ENCODE peak calls at places on chromosomes 3 and 15, in ten cellular contexts. I, V, W, F, T, A, M, U, P and X are unnamed samples.

GRCh38 chr3:101942356-101942755 is 93.0 kb downstream of the NFKBIZ start:
- DNase-seq in A (no peak), I (no peak), T (no peak), V (no peak), W (no peak), F (no peak), P (no peak), M (no peak), U (no peak), X (no peak)

GRCh38 chr3:140187028-140187427 is 252.0 kb downstream of the CLSTN2 start:
- DNase-seq in W (no peak), F (no peak), U (no peak), A (no peak), P (no peak), M (no peak), T (no peak), I (no peak), V (no peak), X (no peak)

GRCh38 chr3:54180926-54181325 is 58.6 kb downstream of the CACNA2D3 start:
- DNase-seq in A (no peak), V (no peak), U (no peak), P (no peak), M (no peak), T (no peak), F (no peak), I (no peak), W (no peak), X (no peak)

GRCh38 chr3:185250247-185250646 is 3.6 kb downstream of the EHHADH start:
- DNase-seq in I (no peak), F (no peak), M (no peak), U (no peak), A (no peak), P (no peak), T (no peak), W (no peak), V (no peak), X (no peak)

GRCh38 chr3:72625616-72626337 is 222.5 kb downstream of the SHQ1 start:
- DNase-seq in W (no peak), V (no peak), F (peak), T (no peak), U (no peak), P (peak), I (no peak), M (no peak), A (no peak), X (no peak)

GRCh38 chr3:130787422-130788068 is 40.9 kb upstream of the PIK3R4 start:
- DNase-seq in M (no peak), T (no peak), F (no peak), W (no peak), A (no peak), U (no peak), P (no peak), V (no peak), I (no peak), X (no peak)

GRCh38 chr3:187955076-187955952 is 198.6 kb upstream of the LPP start:
- DNase-seq in F (peak), W (no peak), U (peak), T (no peak), A (peak), I (no peak), M (no peak), V (no peak), P (peak), X (peak)

GRCh38 chr3:182954553-182954952 is 25.8 kb downstream of the DCUN1D1 start:
- DNase-seq in W (no peak), M (no peak), A (no peak), T (no peak), U (no peak), I (no peak), V (no peak), P (no peak), F (no peak), X (no peak)

GRCh38 chr3:14138109-14138877 is 13.4 kb downstream of the TMEM43 start:
- DNase-seq in W (no peak), A (no peak), F (peak), V (no peak), P (no peak), M (no peak), U (no peak), T (no peak), I (no peak), X (no peak)

GRCh38 chr3:161500057-161500836 is 3.6 kb downstream of the OTOL1 start:
- DNase-seq in F (no peak), T (no peak), W (no peak), I (no peak), U (no peak), A (no peak), P (peak), V (no peak), M (no peak), X (no peak)

GRCh38 chr3:196624907-196625306 is 14.6 kb upstream of the NRROS start:
- DNase-seq in W (no peak), T (no peak), A (peak), V (peak), F (peak), I (no peak), M (no peak), U (no peak), P (no peak), X (peak)

GRCh38 chr3:197366301-197367044 is 68.1 kb upstream of the DLG1 start:
- DNase-seq in V (no peak), A (peak), I (no peak), P (no peak), M (no peak), W (no peak), T (no peak), F (no peak), U (peak), X (no peak)

GRCh38 chr3:43870844-43871626 is 180.3 kb downstream of the ABHD5 start:
- DNase-seq in M (no peak), P (no peak), W (no peak), T (no peak), I (no peak), U (peak), A (no peak), V (no peak), F (no peak), X (no peak)

GRCh38 chr3:182686033-182686886 is 107.0 kb upstream of the ATP11B start:
- DNase-seq in A (no peak), W (no peak), P (no peak), V (no peak), U (no peak), I (no peak), M (no peak), F (no peak), T (no peak), X (no peak)

GRCh38 chr15:40340038-40340739 is 550 bp downstream of the CCDC9B start:
- DNase-seq in P (no peak), U (peak), A (peak), W (peak), T (peak), M (no peak), V (peak), I (no peak), F (peak), X (peak)

GRCh38 chr15:98874773-98875172 is 132.8 kb downstream of the PGPEP1L start:
- DNase-seq in F (no peak), M (no peak), W (no peak), T (no peak), V (no peak), U (no peak), A (no peak), P (no peak), I (no peak), X (no peak)
- TF ChIP-seq POLR2A in F (no peak), M (no peak), W (no peak), T (no peak), V (no peak), U (no peak), A (no peak), P (no peak), I (no peak), X (no peak)

GRCh38 chr3:168794427-168794826 is 698.7 kb upstream of the GOLIM4 start:
- DNase-seq in T (no peak), F (no peak), P (no peak), M (no peak), W (no peak), U (no peak), A (no peak), V (no peak), I (no peak), X (no peak)
- TF ChIP-seq POLR2A in T (no peak), F (no peak), P (no peak), M (no peak), W (no peak), U (no peak), A (no peak), V (no peak), I (no peak), X (no peak)

GRCh38 chr3:16066975-16067374 is 107.5 kb upstream of the GALNT15 start:
- DNase-seq in W (no peak), A (no peak), I (no peak), F (no peak), V (no peak), M (no peak), U (no peak), T (no peak), P (no peak), X (no peak)

GRCh38 chr3:16069149-16069922 is 105.1 kb upstream of the GALNT15 start:
- DNase-seq in A (no peak), T (no peak), F (no peak), M (no peak), W (no peak), V (no peak), I (no peak), P (peak), U (no peak), X (no peak)

GRCh38 chr3:16066545-16066944 is 107.9 kb upstream of the GALNT15 start:
- DNase-seq in A (no peak), P (no peak), M (no peak), U (no peak), W (no peak), T (no peak), V (no peak), F (no peak), I (no peak), X (no peak)

GRCh38 chr3:16070707-16071106 is 103.8 kb upstream of the GALNT15 start:
- DNase-seq in A (no peak), I (no peak), V (no peak), T (no peak), F (no peak), U (no peak), P (no peak), M (no peak), W (no peak), X (no peak)

GRCh38 chr3:16067837-16068471 is 106.5 kb upstream of the GALNT15 start:
- DNase-seq in M (no peak), P (no peak), W (no peak), V (no peak), F (peak), U (no peak), T (no peak), A (no peak), I (no peak), X (no peak)
- TF ChIP-seq POLR2A in M (no peak), P (no peak), W (no peak), V (no peak), F (no peak), U (no peak), T (no peak), A (no peak), I (no peak), X (no peak)

DNA sequence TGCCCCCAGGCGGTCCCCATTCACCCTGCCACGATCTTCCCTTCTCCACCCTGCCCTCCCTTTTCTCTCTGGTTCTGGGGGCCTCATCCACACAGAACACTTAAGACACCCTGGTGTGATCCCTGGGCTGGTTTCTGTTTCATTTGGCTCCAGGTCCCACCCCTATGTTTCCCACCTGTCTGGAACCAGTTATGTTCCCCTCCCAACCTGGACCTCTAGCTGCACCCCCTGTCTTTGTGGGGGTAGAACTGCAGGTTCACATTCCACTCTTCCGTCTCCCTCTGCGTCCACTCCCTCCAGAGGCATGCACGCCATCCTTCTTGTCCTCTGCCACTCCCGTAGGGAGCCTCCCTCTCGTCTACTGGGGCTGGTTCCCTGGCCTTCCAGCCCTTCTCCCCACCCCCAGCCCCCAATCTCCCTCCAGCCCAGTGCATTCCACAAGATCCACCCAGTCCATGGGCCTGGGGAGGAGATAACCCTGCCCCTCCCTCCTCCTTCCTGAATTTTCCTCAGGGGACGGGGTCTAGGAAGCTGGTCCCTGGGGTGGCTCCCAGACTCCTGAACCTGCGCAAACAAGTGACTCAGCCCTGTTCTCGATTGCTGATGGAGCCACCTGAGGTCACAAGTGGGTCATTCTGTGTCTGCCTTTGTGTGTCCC is 73.8 kb downstream of the ABTB1 start:
- DNase-seq in P (no peak), A (no peak), W (no peak), I (no peak), T (no peak), F (no peak), V (peak), M (peak), U (no peak), X (no peak)
- TF ChIP-seq POLR2A in P (no peak), A (no peak), W (no peak), I (no peak), T (no peak), F (no peak), V (no peak), M (no peak), U (no peak), X (no peak)

GRCh38 chr3:47412842-47413520 is 32.2 kb downstream of the PTPN23 start:
- DNase-seq in A (no peak), T (no peak), P (no peak), I (no peak), U (no peak), W (no peak), M (no peak), F (peak), V (no peak), X (no peak)

GRCh38 chr3:47410801-47411646 is 30.2 kb downstream of the PTPN23 start:
- DNase-seq in U (no peak), I (no peak), W (no peak), V (no peak), P (no peak), T (no peak), A (peak), M (no peak), F (peak), X (no peak)

GRCh38 chr3:47410417-47410720 is 29.5 kb downstream of the PTPN23 start:
- DNase-seq in U (no peak), A (no peak), W (no peak), I (no peak), P (no peak), T (no peak), F (no peak), M (no peak), V (no peak), X (no peak)

GRCh38 chr3:47412453-47412756 is 31.6 kb downstream of the PTPN23 start:
- DNase-seq in U (no peak), P (no peak), M (no peak), V (no peak), T (no peak), W (no peak), I (no peak), F (no peak), A (no peak), X (no peak)

DNA sequence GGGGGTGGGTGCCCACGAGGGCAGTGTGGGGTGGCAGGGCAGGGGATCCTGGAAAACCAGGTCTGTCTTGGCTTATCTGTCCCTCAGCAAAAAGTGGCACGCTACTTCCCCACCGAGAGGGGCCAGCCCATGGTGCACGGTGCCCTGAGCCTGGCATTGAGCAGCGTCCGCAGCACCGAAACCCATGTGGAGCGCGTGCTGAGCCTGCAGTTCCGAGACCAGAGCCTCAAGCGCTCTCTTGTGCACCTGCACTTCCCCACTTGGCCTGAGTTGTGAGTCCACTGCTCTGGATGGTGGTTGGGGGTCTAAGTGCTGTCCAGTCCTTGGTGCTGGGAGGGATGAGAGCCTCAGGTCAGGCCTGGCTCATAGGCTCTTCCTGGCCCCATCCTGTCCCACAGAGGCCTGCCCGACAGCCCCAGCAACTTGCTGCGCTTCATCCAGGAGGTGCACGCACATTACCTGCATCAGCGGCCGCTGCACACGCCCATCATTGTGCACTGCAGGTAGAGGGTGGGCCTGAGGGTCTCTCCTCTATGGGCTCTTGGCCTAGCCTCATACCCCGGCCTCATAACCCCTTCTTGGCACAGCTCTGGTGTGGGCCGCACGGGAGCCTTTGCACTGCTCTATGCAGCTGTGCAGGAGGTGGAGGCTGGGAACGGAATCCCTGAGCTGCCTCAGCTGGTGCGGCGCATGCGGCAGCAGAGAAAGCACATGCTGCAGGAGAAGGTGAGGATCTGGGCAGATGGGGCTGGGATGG is 31.1 kb downstream of the PTPN23 start:
- DNase-seq in T (no peak), F (no peak), U (no peak), W (no peak), I (no peak), P (no peak), A (peak), M (no peak), V (no peak), X (no peak)
- TF ChIP-seq POLR2A in T (no peak), F (no peak), U (no peak), W (no peak), I (no peak), P (no peak), A (no peak), M (no peak), V (no peak), X (no peak)

DNA sequence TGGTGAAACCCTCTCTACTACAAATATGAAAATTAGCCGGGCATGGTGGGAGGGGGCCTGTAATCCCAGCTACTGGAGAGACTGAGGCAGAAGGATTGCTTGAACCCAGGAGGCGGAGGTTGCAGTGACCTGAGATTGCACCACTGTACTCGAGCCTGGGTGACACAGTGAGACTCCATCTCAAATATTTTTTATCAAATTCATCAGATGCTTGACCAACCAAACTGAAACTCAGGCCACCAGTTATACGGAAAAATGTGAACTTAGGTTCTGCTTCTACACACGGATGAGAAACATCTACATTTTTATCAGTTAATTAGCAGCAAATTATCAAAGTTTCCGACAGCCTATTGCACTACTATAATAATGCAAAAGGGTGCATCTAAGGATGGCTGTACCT is 4.8 kb downstream of the ARF4 start:
- DNase-seq in F (no peak), I (no peak), U (no peak), A (no peak), M (no peak), P (no peak), W (no peak), T (no peak), V (no peak), X (no peak)
- TF ChIP-seq POLR2A in F (no peak), I (peak), U (no peak), A (no peak), M (no peak), P (no peak), W (no peak), T (no peak), V (no peak), X (no peak)

GRCh38 chr3:38453075-38453913 is at the start of gene ACVR2B:
- DNase-seq in W (peak), F (peak), P (peak), V (peak), M (peak), I (peak), U (peak), T (peak), A (peak), X (peak)
- TF ChIP-seq POLR2A in W (no peak), F (peak), P (no peak), V (no peak), M (no peak), I (no peak), U (no peak), T (no peak), A (no peak), X (no peak)